ENCODE peak calls at places on chromosomes 4 and X, in four cellular contexts. J, Z, U and E are unnamed samples.

GRCh38 chr4:20625460-20625859 is 74.8 kb upstream of the PACRGL start:
- DNase-seq in Z (peak), U (peak), J (no peak), E (no peak)

GRCh38 chr4:186039697-186040096 is 29.3 kb upstream of the TLR3 start:
- DNase-seq in J (no peak), Z (no peak), U (no peak), E (no peak)

GRCh38 chr4:183397741-183398297 is 46.6 kb upstream of the CDKN2AIP start:
- DNase-seq in Z (no peak), J (no peak), U (no peak), E (no peak)

GRCh38 chr4:170025523-170026252 is 507 bp downstream of the MFAP3L start:
- DNase-seq in U (peak), Z (peak), J (peak), E (no peak)

GRCh38 chrX:20067709-20068315 is 48.9 kb downstream of the MAP7D2 start:
- DNase-seq in U (peak), J (peak), Z (peak), E (no peak)

GRCh38 chr4:165192500-165192898 is 14.9 kb upstream of the KLHL2 start:
- DNase-seq in Z (no peak), J (no peak), U (no peak), E (no peak)

GRCh38 chr4:168598191-168598590 is 101.3 kb downstream of the PALLD start:
- DNase-seq in Z (no peak), J (peak), U (no peak), E (no peak)

GRCh38 chr4:179624768-179625181 is 2182.5 kb upstream of the AGA start:
- DNase-seq in Z (no peak), U (no peak), J (peak), E (no peak)

GRCh38 chrX:80216086-80216485 is 201.5 kb downstream of the TBX22 start:
- DNase-seq in Z (no peak), J (peak), U (no peak), E (no peak)

GRCh38 chr4:153126137-153126536 is 78.1 kb upstream of the TRIM2 start:
- DNase-seq in J (no peak), U (no peak), Z (no peak), E (no peak)

GRCh38 chr4:62706423-62706822 is 1506.3 kb downstream of the ADGRL3 start:
- DNase-seq in Z (no peak), J (no peak), U (no peak), E (no peak)

GRCh38 chr4:57085278-57085677 is 24.9 kb downstream of the IGFBP7 start:
- DNase-seq in Z (no peak), U (no peak), J (no peak), E (no peak)

GRCh38 chr4:76463568-76463967 is 28.5 kb downstream of the SHROOM3 start:
- DNase-seq in U (no peak), Z (no peak), J (no peak), E (no peak)

GRCh38 chr4:139574641-139575040 is 18.6 kb upstream of the SETD7 start:
- DNase-seq in U (no peak), J (no peak), Z (no peak), E (no peak)

GRCh38 chr4:135032670-135033069 is 831.1 kb upstream of the PABPC4L start:
- DNase-seq in U (no peak), J (no peak), Z (no peak), E (no peak)

GRCh38 chr4:3462790-3463415 is at the start of gene DOK7:
- DNase-seq in Z (peak), U (peak), J (no peak), E (no peak)

GRCh38 chr4:2243682-2244380 is 1.9 kb upstream of the HAUS3 start:
- DNase-seq in J (peak), U (no peak), Z (peak), E (peak)

GRCh38 chr4:23614284-23614892 is 275.5 kb downstream of the PPARGC1A start:
- DNase-seq in J (peak), Z (no peak), U (no peak), E (peak)

GRCh38 chrX:120781416-120781815 is 94.2 kb downstream of the CT47B1 start:
- DNase-seq in U (no peak), J (peak), Z (no peak), E (no peak)

GRCh38 chr4:47483722-47484121 is 1.4 kb upstream of the ATP10D start:
- DNase-seq in Z (no peak), U (no peak), J (peak), E (no peak)
- TF ChIP-seq CTCF in Z (no peak), U (no peak), J (no peak), E (no peak)

DNA sequence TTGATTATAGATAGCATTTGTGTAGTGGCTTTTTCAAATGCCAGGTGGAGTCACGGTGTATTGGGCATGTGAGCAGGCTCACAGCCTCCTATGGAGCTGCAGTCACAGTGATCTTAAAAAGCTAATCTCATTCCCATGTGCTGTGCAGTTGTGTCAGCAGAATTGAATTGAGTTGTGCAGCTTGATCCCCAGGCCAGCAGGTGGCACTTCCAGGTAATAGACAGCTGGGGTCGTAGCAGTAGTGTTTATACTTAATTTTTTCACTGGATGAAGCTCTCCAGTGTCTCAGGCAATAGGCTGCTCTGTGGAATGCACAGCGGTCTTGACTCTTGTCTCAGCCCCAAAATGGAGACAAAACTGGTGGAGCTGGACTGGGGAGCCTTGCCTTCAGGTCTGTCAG is 1028.1 kb downstream of the SH3BGRL start:
- DNase-seq in U (no peak), J (no peak), Z (no peak), E (no peak)
- TF ChIP-seq CTCF in U (no peak), J (no peak), Z (no peak), E (no peak)

GRCh38 chr4:118352843-118353373 is at the start of gene PRSS12:
- DNase-seq in Z (peak), J (peak), U (peak), E (peak)
- TF ChIP-seq CTCF in Z (peak), J (peak), U (peak), E (peak)

DNA sequence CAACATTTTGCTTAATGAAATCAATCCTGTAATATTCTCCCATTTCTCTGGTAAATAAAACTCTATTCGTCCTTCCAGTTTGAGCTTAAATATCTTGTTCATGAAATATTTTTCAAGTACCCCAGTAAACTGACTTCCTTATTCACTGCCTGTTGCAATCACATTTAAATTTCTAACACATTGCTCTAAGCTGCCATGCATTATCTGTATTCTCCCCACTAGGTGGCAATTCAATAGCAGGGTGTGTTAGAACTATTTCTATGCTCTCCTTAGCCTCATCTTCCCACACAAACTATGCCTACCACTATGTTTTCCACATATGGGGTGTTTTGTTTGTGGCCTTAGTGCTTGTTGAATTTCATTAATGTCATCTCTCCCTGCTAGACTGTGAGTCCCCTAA is 377.1 kb upstream of the HS3ST1 start:
- DNase-seq in Z (no peak), U (peak), J (peak), E (peak)
- TF ChIP-seq CTCF in Z (peak), U (peak), J (peak), E (no peak)